ENCODE peak calls at places on chromosomes 13 and 19, in eight cellular contexts. A is cardiac fibroblast; S is CD4-positive, alpha-beta T cell; C is AG10803; M is neural crest cell; Z is HFFc6; V is heart left ventricle; U is epithelial cell of esophagus. I is an unnamed sample.

GRCh38 chr13:42644841-42645240 is 70.9 kb downstream of the TNFSF11 start:
- DNase-seq in A (no peak), S (no peak), C (no peak), M (no peak), Z (no peak), V (no peak), U (no peak), I (no peak)

GRCh38 chr13:43564941-43565340 is 221.8 kb downstream of the ENOX1 start:
- DNase-seq in A (no peak), S (no peak), C (no peak), M (no peak), Z (no peak), V (no peak), U (no peak), I (no peak)

GRCh38 chr13:36819811-36820140 is 754 bp downstream of the RFXAP start:
- DNase-seq in A (peak; percentile 22), S (peak; percentile 22), C (peak; percentile 26), M (no peak), Z (no peak), V (peak; percentile 25), U (peak; percentile 20), I (no peak)

GRCh38 chr13:60229708-60230272 is 66.1 kb upstream of the DIAPH3 start:
- DNase-seq in A (no peak), S (no peak), C (no peak), M (no peak), Z (no peak), V (no peak), U (no peak), I (no peak)

GRCh38 chr13:26468203-26468602 is 89.3 kb upstream of the WASF3 start:
- DNase-seq in A (no peak), S (no peak), C (no peak), M (no peak), Z (no peak), V (no peak), U (no peak), I (no peak)

GRCh38 chr13:97401421-97401820 is 32.5 kb upstream of the RAP2A start:
- DNase-seq in A (no peak), S (no peak), C (no peak), M (no peak), Z (no peak), V (no peak), U (no peak), I (no peak)

GRCh38 chr13:99231726-99232125 is 26.5 kb downstream of the GPR18 start:
- DNase-seq in A (no peak), S (no peak), C (no peak), M (no peak), Z (no peak), V (no peak), U (no peak), I (no peak)

GRCh38 chr13:111269508-111269907 is 50.9 kb upstream of the TEX29 start:
- DNase-seq in A (no peak), S (no peak), C (no peak), M (no peak), Z (no peak), V (no peak), U (no peak), I (no peak)

GRCh38 chr19:19261350-19262189 is 11.5 kb downstream of the TM6SF2 start:
- DNase-seq in A (no peak), S (no peak), C (no peak), M (no peak), Z (no peak), V (no peak), U (no peak), I (no peak)

GRCh38 chr13:33676045-33676699 is 141.8 kb upstream of the RFC3 start:
- DNase-seq in A (peak; percentile 26), S (no peak), C (peak; percentile 3), M (no peak), Z (peak; percentile 3), V (no peak), U (peak; percentile 40), I (no peak)

GRCh38 chr13:110092869-110093268 is 214.1 kb downstream of the COL4A1 start:
- DNase-seq in A (peak; percentile 62), S (no peak), C (no peak), M (no peak), Z (no peak), V (no peak), U (no peak), I (no peak)

GRCh38 chr13:110089100-110089499 is 217.9 kb downstream of the COL4A1 start:
- DNase-seq in A (no peak), S (no peak), C (no peak), M (no peak), Z (no peak), V (no peak), U (no peak), I (no peak)

GRCh38 chr13:110089815-110090214 is 217.1 kb downstream of the COL4A1 start:
- DNase-seq in A (no peak), S (no peak), C (no peak), M (no peak), Z (no peak), V (no peak), U (no peak), I (no peak)
- TF ChIP-seq CTCF in A (peak; percentile 40), S (no peak), C (peak; percentile 43), M (peak; percentile 54), Z (peak; percentile 73), V (no peak), U (peak; percentile 36), I (no peak)

GRCh38 chr13:66491241-66491640 is 738.9 kb downstream of the PCDH9 start:
- DNase-seq in A (no peak), S (no peak), C (no peak), M (no peak), Z (no peak), V (no peak), U (no peak), I (no peak)

GRCh38 chr13:66489586-66489985 is 740.5 kb downstream of the PCDH9 start:
- DNase-seq in A (no peak), S (no peak), C (no peak), M (no peak), Z (no peak), V (no peak), U (no peak), I (no peak)

GRCh38 chr13:66489172-66489571 is 741.0 kb downstream of the PCDH9 start:
- DNase-seq in A (no peak), S (no peak), C (no peak), M (no peak), Z (no peak), V (no peak), U (no peak), I (no peak)

DNA sequence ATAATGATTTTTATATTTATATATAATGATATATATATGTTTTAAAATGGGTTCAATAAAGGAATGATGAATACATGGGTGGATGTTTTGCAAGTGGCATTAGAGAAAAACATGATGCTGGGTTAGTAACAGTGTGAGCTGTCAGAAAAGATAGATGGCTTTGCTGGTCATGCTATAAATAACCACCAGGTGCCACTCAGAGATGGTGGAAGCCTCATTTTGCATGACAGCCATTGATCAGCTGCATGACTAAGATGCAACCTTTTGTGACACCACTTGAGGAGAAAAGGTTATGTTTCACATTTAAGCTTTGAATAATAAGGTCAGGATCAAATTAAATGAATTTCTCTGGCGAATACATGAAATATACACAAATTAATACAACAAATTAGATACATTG is 737.7 kb downstream of the PCDH9 start:
- DNase-seq in A (no peak), S (no peak), C (no peak), M (no peak), Z (no peak), V (no peak), U (peak; percentile 55), I (no peak)
- TF ChIP-seq CTCF in A (peak; percentile 18), S (no peak), C (no peak), M (peak; percentile 53), Z (peak; percentile 32), V (no peak), U (peak; percentile 61), I (no peak)

GRCh38 chr13:20058476-20058875 is 99.9 kb downstream of the ZMYM2 start:
- DNase-seq in A (no peak), S (no peak), C (no peak), M (no peak), Z (no peak), V (no peak), U (peak; percentile 17), I (no peak)

GRCh38 chr13:20054586-20054985 is 96.1 kb downstream of the ZMYM2 start:
- DNase-seq in A (no peak), S (no peak), C (no peak), M (no peak), Z (no peak), V (no peak), U (no peak), I (no peak)

GRCh38 chr13:20057214-20057613 is 98.7 kb downstream of the ZMYM2 start:
- DNase-seq in A (no peak), S (no peak), C (no peak), M (no peak), Z (no peak), V (no peak), U (no peak), I (no peak)

GRCh38 chr13:20053891-20054290 is 95.4 kb downstream of the ZMYM2 start:
- DNase-seq in A (no peak), S (no peak), C (no peak), M (no peak), Z (no peak), V (no peak), U (no peak), I (no peak)

GRCh38 chr13:20057963-20058362 is 99.4 kb downstream of the ZMYM2 start:
- DNase-seq in A (no peak), S (no peak), C (no peak), M (no peak), Z (no peak), V (no peak), U (no peak), I (no peak)
- TF ChIP-seq CTCF in A (no peak), S (no peak), C (peak; percentile 12), M (peak; percentile 29), Z (peak; percentile 51), V (no peak), U (no peak), I (no peak)

DNA sequence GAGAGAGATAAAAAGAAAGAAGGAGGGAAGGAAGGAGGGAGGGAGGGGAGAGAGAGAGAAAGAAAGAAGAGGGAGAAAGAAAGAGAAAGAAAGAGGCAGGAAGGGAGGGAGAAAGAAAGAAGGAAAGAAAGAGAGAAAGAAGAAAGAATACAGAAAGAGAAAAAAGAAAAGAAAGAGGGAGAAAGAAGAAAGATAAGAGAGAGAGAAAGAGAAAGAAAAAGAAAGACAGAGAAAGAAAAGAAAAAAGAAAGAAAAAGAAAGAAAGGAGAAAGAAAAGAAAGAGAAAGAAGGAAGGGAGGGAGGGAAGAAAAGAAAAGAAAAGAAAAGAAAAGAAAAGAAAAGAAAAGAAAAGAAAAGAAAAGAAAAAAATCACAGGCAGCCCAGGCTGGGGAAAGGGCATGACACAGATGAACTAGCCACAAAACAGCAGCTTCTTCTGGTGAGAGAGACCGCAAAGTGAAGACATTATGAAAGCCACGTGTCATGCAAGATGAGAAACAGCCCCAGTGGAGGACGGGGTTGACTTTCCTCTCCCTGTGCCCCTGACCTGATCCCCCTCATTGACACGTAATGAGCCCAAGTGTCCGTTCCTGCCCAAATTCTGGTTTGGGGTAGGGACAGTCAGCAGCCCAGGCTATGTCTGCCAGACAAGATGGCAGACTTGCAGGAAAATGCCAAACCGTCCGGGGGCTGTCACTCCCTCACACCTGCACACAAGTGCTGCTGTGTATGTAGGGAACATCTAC is 102.1 kb downstream of the INSR start:
- DNase-seq in A (no peak), S (peak; percentile 33), C (peak; percentile 68), M (no peak), Z (no peak), V (no peak), U (no peak), I (no peak)
- TF ChIP-seq CTCF in A (no peak), S (no peak), C (no peak), M (no peak), Z (no peak), V (no peak), U (no peak), I (no peak)

GRCh38 chr13:90690458-90691063 is 656.9 kb upstream of the MIR17HG start:
- DNase-seq in A (peak; percentile 96), S (no peak), C (peak; percentile 82), M (no peak), Z (peak; percentile 19), V (no peak), U (no peak), I (no peak)
- TF ChIP-seq CTCF in A (no peak), S (no peak), C (no peak), M (no peak), Z (no peak), V (no peak), U (no peak), I (no peak)